ENCODE peak calls at places on chromosome 17, in ten cellular contexts. One of them, this sample, is unnamed.

GRCh38 chr17:65230040-65230439 is 92.9 kb downstream of the RGS9 start:
- DNase-seq in AG20443: no peak
- DNase-seq in KBM-7: no peak
- DNase-seq in T-cell: no peak
- DNase-seq in WTC11: no peak
- DNase-seq in SJSA1: no peak
- DNase-seq in fibroblast of the aortic adventitia: no peak
- DNase-seq in lung microvascular endothelial cell: no peak
- DNase-seq in IMR-90: no peak
- DNase-seq in endodermal cell: peak; percentile 48
- DNase-seq in this sample: no peak

GRCh38 chr17:35312790-35313711 is 60.4 kb downstream of the SLFN11 start:
- DNase-seq in AG20443: peak; percentile 69
- DNase-seq in KBM-7: peak; percentile 83
- DNase-seq in T-cell: peak; percentile 96
- DNase-seq in WTC11: peak; percentile 43
- DNase-seq in SJSA1: peak; percentile 40
- DNase-seq in fibroblast of the aortic adventitia: peak; percentile 85
- DNase-seq in lung microvascular endothelial cell: peak; percentile 82
- DNase-seq in IMR-90: peak; percentile 73
- DNase-seq in endodermal cell: peak; percentile 87
- DNase-seq in this sample: peak; percentile 79

GRCh38 chr17:29112780-29113295 is 67.4 kb downstream of the MYO18A start:
- DNase-seq in AG20443: peak; percentile 52
- DNase-seq in KBM-7: no peak
- DNase-seq in T-cell: no peak
- DNase-seq in WTC11: no peak
- DNase-seq in SJSA1: no peak
- DNase-seq in fibroblast of the aortic adventitia: peak; percentile 80
- DNase-seq in lung microvascular endothelial cell: no peak
- DNase-seq in IMR-90: no peak
- DNase-seq in endodermal cell: no peak
- DNase-seq in this sample: peak; percentile 69

GRCh38 chr17:64411999-64412771 is 21.5 kb upstream of the PECAM1 start:
- DNase-seq in AG20443: peak; percentile 28
- DNase-seq in KBM-7: peak; percentile 92
- DNase-seq in T-cell: no peak
- DNase-seq in WTC11: peak; percentile 59
- DNase-seq in SJSA1: no peak
- DNase-seq in fibroblast of the aortic adventitia: peak; percentile 24
- DNase-seq in lung microvascular endothelial cell: peak; percentile 99
- DNase-seq in IMR-90: no peak
- DNase-seq in endodermal cell: peak; percentile 94
- DNase-seq in this sample: peak; percentile 13

GRCh38 chr17:17050346-17051345 is 8.4 kb downstream of the MPRIP start:
- DNase-seq in AG20443: no peak
- DNase-seq in KBM-7: no peak
- DNase-seq in T-cell: no peak
- DNase-seq in WTC11: peak; percentile 6
- DNase-seq in SJSA1: no peak
- DNase-seq in fibroblast of the aortic adventitia: no peak
- DNase-seq in lung microvascular endothelial cell: no peak
- DNase-seq in IMR-90: no peak
- DNase-seq in endodermal cell: peak; percentile 42
- DNase-seq in this sample: no peak

GRCh38 chr17:46853896-46854444 is 2.6 kb downstream of the WNT9B start:
- DNase-seq in AG20443: peak; percentile 79
- DNase-seq in KBM-7: no peak
- DNase-seq in T-cell: no peak
- DNase-seq in WTC11: no peak
- DNase-seq in SJSA1: no peak
- DNase-seq in fibroblast of the aortic adventitia: no peak
- DNase-seq in lung microvascular endothelial cell: no peak
- DNase-seq in IMR-90: peak; percentile 52
- DNase-seq in endodermal cell: peak; percentile 58
- DNase-seq in this sample: peak; percentile 66

GRCh38 chr17:55458977-55459376 is 37.3 kb upstream of the MMD start:
- DNase-seq in AG20443: peak; percentile 26
- DNase-seq in KBM-7: no peak
- DNase-seq in T-cell: no peak
- DNase-seq in WTC11: no peak
- DNase-seq in SJSA1: peak; percentile 44
- DNase-seq in fibroblast of the aortic adventitia: peak; percentile 66
- DNase-seq in lung microvascular endothelial cell: peak; percentile 80
- DNase-seq in IMR-90: peak; percentile 89
- DNase-seq in endodermal cell: no peak
- DNase-seq in this sample: peak; percentile 56

GRCh38 chr17:5585814-5586558 is 1.7 kb upstream of the NLRP1 start:
- DNase-seq in AG20443: peak; percentile 6
- DNase-seq in KBM-7: no peak
- DNase-seq in T-cell: no peak
- DNase-seq in WTC11: no peak
- DNase-seq in SJSA1: no peak
- DNase-seq in fibroblast of the aortic adventitia: peak; percentile 15
- DNase-seq in lung microvascular endothelial cell: no peak
- DNase-seq in IMR-90: peak; percentile 31
- DNase-seq in endodermal cell: peak; percentile 61
- DNase-seq in this sample: peak; percentile 25

GRCh38 chr17:58325289-58325726 is 3.3 kb downstream of the TSPOAP1 start:
- DNase-seq in AG20443: no peak
- DNase-seq in KBM-7: peak; percentile 46
- DNase-seq in T-cell: no peak
- DNase-seq in WTC11: peak; percentile 78
- DNase-seq in SJSA1: no peak
- DNase-seq in fibroblast of the aortic adventitia: no peak
- DNase-seq in lung microvascular endothelial cell: no peak
- DNase-seq in IMR-90: no peak
- DNase-seq in endodermal cell: peak; percentile 93
- DNase-seq in this sample: no peak

GRCh38 chr17:44199553-44200477 is at the start of gene ATXN7L3:
- DNase-seq in AG20443: peak; percentile 98
- DNase-seq in KBM-7: peak; percentile 93
- DNase-seq in T-cell: peak; percentile 99
- DNase-seq in WTC11: peak; percentile 100
- DNase-seq in SJSA1: peak; percentile 96
- DNase-seq in fibroblast of the aortic adventitia: peak; percentile 97
- DNase-seq in lung microvascular endothelial cell: peak; percentile 99
- DNase-seq in IMR-90: peak; percentile 97
- DNase-seq in endodermal cell: peak; percentile 100
- DNase-seq in this sample: peak; percentile 98

GRCh38 chr17:41738077-41738800 is 3.8 kb upstream of the HAP1 start:
- DNase-seq in AG20443: peak; percentile 91
- DNase-seq in KBM-7: peak; percentile 90
- DNase-seq in T-cell: peak; percentile 62
- DNase-seq in WTC11: peak; percentile 91
- DNase-seq in SJSA1: peak; percentile 81
- DNase-seq in fibroblast of the aortic adventitia: peak; percentile 77
- DNase-seq in lung microvascular endothelial cell: peak; percentile 71
- DNase-seq in IMR-90: peak; percentile 68
- DNase-seq in endodermal cell: peak; percentile 98
- DNase-seq in this sample: peak; percentile 62

GRCh38 chr17:2372180-2372579 is 28.7 kb downstream of the MNT start:
- DNase-seq in AG20443: no peak
- DNase-seq in KBM-7: no peak
- DNase-seq in T-cell: no peak
- DNase-seq in WTC11: no peak
- DNase-seq in SJSA1: no peak
- DNase-seq in fibroblast of the aortic adventitia: no peak
- DNase-seq in lung microvascular endothelial cell: no peak
- DNase-seq in IMR-90: no peak
- DNase-seq in endodermal cell: no peak
- DNase-seq in this sample: no peak

GRCh38 chr17:72095316-72095715 is 25.5 kb upstream of the SOX9 start:
- DNase-seq in AG20443: no peak
- DNase-seq in KBM-7: no peak
- DNase-seq in T-cell: no peak
- DNase-seq in WTC11: no peak
- DNase-seq in SJSA1: no peak
- DNase-seq in fibroblast of the aortic adventitia: no peak
- DNase-seq in lung microvascular endothelial cell: no peak
- DNase-seq in IMR-90: no peak
- DNase-seq in endodermal cell: peak; percentile 29
- DNase-seq in this sample: no peak

GRCh38 chr17:8124350-8125195 is 667 bp upstream of the HES7 start:
- DNase-seq in AG20443: no peak
- DNase-seq in KBM-7: no peak
- DNase-seq in T-cell: no peak
- DNase-seq in WTC11: no peak
- DNase-seq in SJSA1: peak; percentile 30
- DNase-seq in fibroblast of the aortic adventitia: peak; percentile 33
- DNase-seq in lung microvascular endothelial cell: peak; percentile 41
- DNase-seq in IMR-90: peak; percentile 36
- DNase-seq in endodermal cell: peak; percentile 76
- DNase-seq in this sample: peak; percentile 34

GRCh38 chr17:50556803-50557202 is 3.7 kb upstream of the CACNA1G start:
- DNase-seq in AG20443: no peak
- DNase-seq in KBM-7: no peak
- DNase-seq in T-cell: no peak
- DNase-seq in WTC11: no peak
- DNase-seq in SJSA1: no peak
- DNase-seq in fibroblast of the aortic adventitia: no peak
- DNase-seq in lung microvascular endothelial cell: no peak
- DNase-seq in IMR-90: no peak
- DNase-seq in endodermal cell: no peak
- DNase-seq in this sample: no peak

GRCh38 chr17:74213897-74214386 is 571 bp downstream of the TTYH2 start:
- DNase-seq in AG20443: no peak
- DNase-seq in KBM-7: peak; percentile 62
- DNase-seq in T-cell: no peak
- DNase-seq in WTC11: no peak
- DNase-seq in SJSA1: no peak
- DNase-seq in fibroblast of the aortic adventitia: no peak
- DNase-seq in lung microvascular endothelial cell: no peak
- DNase-seq in IMR-90: no peak
- DNase-seq in endodermal cell: peak; percentile 74
- DNase-seq in this sample: no peak

This sample was measured in AG10803.